ENCODE peak calls at places on chromosome 13, in four cellular contexts. One of them, this sample, is unnamed.

GRCh38 chr13:26460652-26461051 is 96.8 kb upstream of the WASF3 start:
- DNase-seq in transverse colon: no peak
- DNase-seq in prostate gland: no peak
- DNase-seq in HCT116: no peak
- DNase-seq in this sample: peak

GRCh38 chr13:65368832-65369231 is 1861.3 kb downstream of the PCDH9 start:
- DNase-seq in transverse colon: no peak
- DNase-seq in prostate gland: no peak
- DNase-seq in HCT116: no peak
- DNase-seq in this sample: no peak

GRCh38 chr13:48500652-48501197 is 32.2 kb downstream of the RCBTB2 start:
- DNase-seq in transverse colon: no peak
- DNase-seq in prostate gland: no peak
- DNase-seq in HCT116: no peak
- DNase-seq in this sample: no peak

GRCh38 chr13:112901951-112902651 is 66.9 kb upstream of the MCF2L start:
- DNase-seq in transverse colon: no peak
- DNase-seq in prostate gland: peak
- DNase-seq in HCT116: no peak
- DNase-seq in this sample: peak

GRCh38 chr13:108306768-108307332 is 37.3 kb downstream of the TNFSF13B start:
- DNase-seq in transverse colon: no peak
- DNase-seq in prostate gland: no peak
- DNase-seq in HCT116: no peak
- DNase-seq in this sample: no peak

GRCh38 chr13:21051675-21052074 is 9.7 kb downstream of the LATS2 start:
- DNase-seq in transverse colon: no peak
- DNase-seq in prostate gland: no peak
- DNase-seq in HCT116: no peak
- DNase-seq in this sample: no peak

GRCh38 chr13:55000844-55001243 is 1972.2 kb downstream of the OLFM4 start:
- DNase-seq in transverse colon: no peak
- DNase-seq in prostate gland: no peak
- DNase-seq in HCT116: no peak
- DNase-seq in this sample: no peak

GRCh38 chr13:67048793-67049150 is 181.4 kb downstream of the PCDH9 start:
- DNase-seq in transverse colon: no peak
- DNase-seq in prostate gland: no peak
- DNase-seq in HCT116: no peak
- DNase-seq in this sample: no peak

GRCh38 chr13:28116736-28117135 is 16.4 kb upstream of the FLT3 start:
- DNase-seq in transverse colon: no peak
- DNase-seq in prostate gland: no peak
- DNase-seq in HCT116: no peak
- DNase-seq in this sample: no peak

GRCh38 chr13:67052550-67053237 is 177.4 kb downstream of the PCDH9 start:
- DNase-seq in transverse colon: no peak
- DNase-seq in prostate gland: no peak
- DNase-seq in HCT116: no peak
- DNase-seq in this sample: no peak

GRCh38 chr13:58134525-58134924 is 503.0 kb downstream of the PCDH17 start:
- DNase-seq in transverse colon: no peak
- DNase-seq in prostate gland: no peak
- DNase-seq in HCT116: no peak
- DNase-seq in this sample: no peak

GRCh38 chr13:58134012-58134411 is 502.5 kb downstream of the PCDH17 start:
- DNase-seq in transverse colon: no peak
- DNase-seq in prostate gland: no peak
- DNase-seq in HCT116: no peak
- DNase-seq in this sample: no peak
- TF ChIP-seq CTCF in transverse colon: no peak
- TF ChIP-seq CTCF in prostate gland: no peak
- TF ChIP-seq CTCF in HCT116: no peak
- TF ChIP-seq CTCF in this sample: no peak

GRCh38 chr13:91776650-91777193 is 378.3 kb downstream of the GPC5 start:
- DNase-seq in transverse colon: no peak
- DNase-seq in prostate gland: no peak
- DNase-seq in HCT116: no peak
- DNase-seq in this sample: no peak

GRCh38 chr13:91778123-91778522 is 379.7 kb downstream of the GPC5 start:
- DNase-seq in transverse colon: no peak
- DNase-seq in prostate gland: no peak
- DNase-seq in HCT116: no peak
- DNase-seq in this sample: no peak

GRCh38 chr13:91771229-91771628 is 372.8 kb downstream of the GPC5 start:
- DNase-seq in transverse colon: no peak
- DNase-seq in prostate gland: no peak
- DNase-seq in HCT116: no peak
- DNase-seq in this sample: no peak

GRCh38 chr13:91768746-91769145 is 370.3 kb downstream of the GPC5 start:
- DNase-seq in transverse colon: no peak
- DNase-seq in prostate gland: no peak
- DNase-seq in HCT116: no peak
- DNase-seq in this sample: no peak

DNA sequence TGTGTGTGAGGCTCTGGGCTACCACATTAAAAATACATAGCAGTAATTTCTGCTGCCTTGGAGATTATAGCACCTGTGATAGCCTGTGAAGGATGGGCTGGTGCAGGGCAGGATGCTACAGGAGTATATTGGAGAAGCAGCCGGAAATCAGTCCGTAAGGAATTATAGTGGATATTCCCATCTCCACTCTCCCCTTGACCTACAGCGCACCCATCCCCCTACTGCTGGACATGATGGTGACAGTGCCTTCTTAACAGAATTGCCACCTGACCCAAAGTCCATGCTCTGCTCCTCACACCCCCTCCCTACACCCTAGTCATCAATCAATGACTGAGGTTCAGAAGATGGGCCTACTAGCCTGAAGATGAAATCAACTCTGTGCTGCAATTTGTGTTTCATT is 376.0 kb downstream of the GPC5 start:
- DNase-seq in transverse colon: no peak
- DNase-seq in prostate gland: no peak
- DNase-seq in HCT116: no peak
- DNase-seq in this sample: no peak
- TF ChIP-seq POLR2AphosphoS5 in transverse colon: no peak
- TF ChIP-seq POLR2AphosphoS5 in prostate gland: no peak
- TF ChIP-seq POLR2AphosphoS5 in HCT116: no peak
- TF ChIP-seq POLR2AphosphoS5 in this sample: no peak

DNA sequence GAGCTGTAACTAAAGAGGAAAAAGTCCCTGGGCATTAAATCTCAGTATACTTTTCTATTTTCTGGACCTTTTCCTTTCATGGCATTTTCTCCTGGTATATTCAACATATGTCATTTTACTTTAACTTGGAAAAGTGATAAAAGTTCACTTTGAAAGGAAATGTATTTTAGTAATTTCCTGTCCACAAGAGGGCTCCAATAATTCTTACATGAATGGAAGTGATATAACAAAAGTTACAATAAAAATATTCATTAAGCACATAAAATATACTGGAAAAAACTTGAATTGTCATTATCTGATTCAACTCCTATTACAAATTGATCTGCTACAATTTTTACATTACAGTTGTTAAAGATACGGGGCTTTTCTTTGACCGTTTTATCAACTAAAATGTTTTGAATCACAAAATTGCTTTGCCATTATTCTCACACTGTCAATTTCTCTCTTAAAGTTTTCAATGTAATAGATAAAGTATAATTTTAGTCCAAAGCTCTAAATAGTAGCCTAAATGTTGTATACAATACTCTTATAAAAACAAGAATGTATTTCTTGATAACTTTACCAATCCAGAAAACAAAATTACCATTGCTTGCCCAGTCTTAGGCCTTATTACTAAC is 4.9 kb downstream of the UBL3 start:
- DNase-seq in transverse colon: no peak
- DNase-seq in prostate gland: no peak
- DNase-seq in HCT116: no peak
- DNase-seq in this sample: no peak
- TF ChIP-seq CTCF in transverse colon: peak
- TF ChIP-seq CTCF in prostate gland: no peak
- TF ChIP-seq CTCF in HCT116: peak
- TF ChIP-seq CTCF in this sample: peak

GRCh38 chr13:97003071-97003470 is 8.8 kb upstream of the OXGR1 start:
- DNase-seq in transverse colon: no peak
- DNase-seq in prostate gland: no peak
- DNase-seq in HCT116: no peak
- DNase-seq in this sample: no peak

GRCh38 chr13:97001641-97002040 is 7.4 kb upstream of the OXGR1 start:
- DNase-seq in transverse colon: peak
- DNase-seq in prostate gland: no peak
- DNase-seq in HCT116: no peak
- DNase-seq in this sample: no peak

GRCh38 chr13:97000295-97000925 is 6.1 kb upstream of the OXGR1 start:
- DNase-seq in transverse colon: no peak
- DNase-seq in prostate gland: no peak
- DNase-seq in HCT116: no peak
- DNase-seq in this sample: no peak

GRCh38 chr13:97004096-97004876 is 10.0 kb upstream of the OXGR1 start:
- DNase-seq in transverse colon: no peak
- DNase-seq in prostate gland: no peak
- DNase-seq in HCT116: no peak
- DNase-seq in this sample: no peak

DNA sequence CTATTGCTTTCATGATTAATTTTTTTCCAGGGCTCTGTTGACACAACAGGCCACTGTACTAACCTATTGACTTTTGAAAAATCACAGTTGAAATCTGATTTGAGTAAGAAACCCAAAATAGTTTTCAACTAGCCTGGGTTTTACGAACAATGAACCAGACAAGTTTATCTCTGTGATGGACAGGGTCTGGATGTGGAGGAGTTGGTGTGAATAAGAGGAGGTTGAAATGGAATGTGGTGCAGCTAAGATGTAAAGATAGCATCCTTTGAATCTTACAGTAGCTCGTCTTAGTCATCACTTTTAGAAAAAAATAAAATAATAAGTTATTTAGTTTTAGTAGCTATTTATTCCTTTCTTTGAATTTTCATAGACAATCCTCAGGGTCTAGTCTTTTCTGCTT is 8.3 kb upstream of the OXGR1 start:
- DNase-seq in transverse colon: no peak
- DNase-seq in prostate gland: no peak
- DNase-seq in HCT116: no peak
- DNase-seq in this sample: no peak
- TF ChIP-seq POLR2AphosphoS5 in transverse colon: no peak
- TF ChIP-seq POLR2AphosphoS5 in prostate gland: no peak
- TF ChIP-seq POLR2AphosphoS5 in HCT116: no peak
- TF ChIP-seq POLR2AphosphoS5 in this sample: no peak

GRCh38 chr13:39016087-39016486 is 21.8 kb downstream of the PROSER1 start:
- DNase-seq in transverse colon: no peak
- DNase-seq in prostate gland: no peak
- DNase-seq in HCT116: no peak
- DNase-seq in this sample: no peak

GRCh38 chr13:39013462-39013861 is 22.8 kb upstream of the STOML3 start:
- DNase-seq in transverse colon: no peak
- DNase-seq in prostate gland: no peak
- DNase-seq in HCT116: no peak
- DNase-seq in this sample: no peak

GRCh38 chr13:39016789-39017188 is 21.1 kb downstream of the PROSER1 start:
- DNase-seq in transverse colon: peak
- DNase-seq in prostate gland: no peak
- DNase-seq in HCT116: peak
- DNase-seq in this sample: no peak

DNA sequence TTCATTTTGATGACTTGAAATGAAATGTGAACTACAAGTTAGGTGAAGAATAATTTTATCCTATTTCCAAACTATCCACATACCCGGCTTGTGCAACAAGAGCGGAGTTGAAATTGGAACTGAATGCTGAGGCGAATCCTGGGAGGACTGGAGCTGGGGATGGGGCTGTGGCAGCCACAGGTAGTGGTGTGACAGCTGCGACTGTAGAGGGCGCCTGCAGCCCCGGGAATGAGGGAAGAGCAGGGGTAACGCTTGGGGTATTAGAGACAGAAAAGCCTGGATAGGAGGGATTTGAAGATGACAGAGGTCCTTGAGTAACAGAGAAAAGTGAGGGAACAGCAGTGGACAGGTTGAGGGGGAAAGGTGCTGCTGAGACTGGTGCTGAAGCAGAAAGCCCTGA is 22.0 kb upstream of the STOML3 start:
- DNase-seq in transverse colon: no peak
- DNase-seq in prostate gland: no peak
- DNase-seq in HCT116: no peak
- DNase-seq in this sample: no peak
- TF ChIP-seq CTCF in transverse colon: no peak
- TF ChIP-seq CTCF in prostate gland: no peak
- TF ChIP-seq CTCF in HCT116: no peak
- TF ChIP-seq CTCF in this sample: no peak

GRCh38 chr13:51245583-51245982 is 23.4 kb downstream of the FAM124A start:
- DNase-seq in transverse colon: no peak
- DNase-seq in prostate gland: no peak
- DNase-seq in HCT116: no peak
- DNase-seq in this sample: no peak
- TF ChIP-seq POLR2AphosphoS5 in transverse colon: no peak
- TF ChIP-seq POLR2AphosphoS5 in prostate gland: no peak
- TF ChIP-seq POLR2AphosphoS5 in HCT116: no peak
- TF ChIP-seq POLR2AphosphoS5 in this sample: no peak

DNA sequence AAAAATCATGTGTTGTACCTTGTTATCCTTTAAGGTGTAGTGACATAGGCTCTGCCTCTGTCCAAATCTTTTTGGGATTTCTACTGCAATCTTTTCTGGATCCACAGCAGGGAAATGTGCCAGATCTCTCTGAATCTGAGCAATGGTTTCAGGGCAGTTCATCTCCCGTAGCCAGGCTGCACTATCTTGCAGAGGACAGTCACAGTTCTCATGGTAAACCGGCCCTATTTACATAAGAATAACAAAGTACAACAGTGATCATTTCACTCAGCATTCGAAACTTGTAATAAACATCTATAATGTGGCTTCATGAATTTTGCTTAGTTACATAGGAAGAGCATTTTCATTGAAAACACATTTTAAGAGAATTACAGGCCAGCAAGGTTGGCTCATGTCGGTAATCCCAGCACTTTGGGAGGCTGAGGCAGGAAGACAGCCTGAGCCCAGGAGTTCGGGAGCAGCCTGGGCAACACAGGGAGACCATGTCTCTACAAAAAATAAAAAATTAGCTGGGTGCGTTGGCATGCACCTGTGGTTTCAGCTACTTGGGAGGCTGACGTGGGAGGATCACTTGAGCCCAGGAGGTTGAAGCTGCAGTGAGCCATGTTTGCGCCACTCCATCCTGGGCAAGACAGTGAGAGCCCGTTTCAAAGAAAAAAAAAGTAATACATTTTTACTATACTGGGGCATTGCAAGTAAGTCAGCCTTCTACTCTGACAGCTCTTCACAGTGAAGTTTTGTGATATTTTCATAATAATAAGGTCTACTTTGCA is 5.0 kb downstream of the POGLUT2 start:
- DNase-seq in transverse colon: no peak
- DNase-seq in prostate gland: no peak
- DNase-seq in HCT116: no peak
- DNase-seq in this sample: no peak
- TF ChIP-seq CTCF in transverse colon: no peak
- TF ChIP-seq CTCF in prostate gland: no peak
- TF ChIP-seq CTCF in HCT116: no peak
- TF ChIP-seq CTCF in this sample: no peak

This sample was measured in upper lobe of left lung.